ENCODE peak calls at places on chromosomes 2 and 18, in six cellular contexts. I is T-cell; G is activated CD4-positive, alpha-beta T cell treated with anti-CD3 and anti-CD28 coated beads for 36 hours; K is stimulated activated effector memory CD8-positive, alpha-beta T cell treated with anti-CD3 and anti-CD28 coated beads, Interleukin-12 subunit alpha, Interleukin-12 subunit beta, amount 100 ng/mL, for 72 hours; B is psoas muscle; C is thoracic aorta. Q is an unnamed sample.
A peak's percentile ranks its signal among the peaks of the same experiment; 100 is the strongest.

GRCh38 chr2:32805104-32806095 is 141.4 kb upstream of the LTBP1 start:
- ATAC-seq in B (no peak), C (no peak), I (no peak), K (peak; percentile 26), G (no peak), Q (no peak)

GRCh38 chr2:173898178-173898668 is 67.0 kb downstream of the SP3 start:
- ATAC-seq in C (no peak), I (no peak), K (peak; percentile 17), B (no peak), G (peak; percentile 21), Q (peak; percentile 47)

GRCh38 chr18:42092848-42093247 is 137.8 kb downstream of the PIK3C3 start:
- ATAC-seq in B (no peak), I (no peak), K (no peak), G (no peak), C (no peak), Q (no peak)

GRCh38 chr2:107711941-107712340 is 114.8 kb upstream of the RGPD4 start:
- ATAC-seq in G (no peak), I (no peak), C (no peak), K (no peak), B (no peak), Q (no peak)

GRCh38 chr2:184006998-184007397 is 591.3 kb upstream of the ZNF804A start:
- ATAC-seq in B (no peak), C (no peak), K (no peak), I (no peak), G (no peak), Q (no peak)

GRCh38 chr2:73069855-73070650 is 1.5 kb downstream of the SFXN5 start:
- ATAC-seq in I (no peak), G (no peak), B (no peak), C (no peak), K (no peak), Q (no peak)

GRCh38 chr2:176101216-176101845 is 1.7 kb downstream of the HOXD12 start:
- ATAC-seq in C (no peak), K (no peak), I (no peak), B (no peak), G (no peak), Q (no peak)

GRCh38 chr2:157971702-157972101 is 95.6 kb upstream of the ACVR1 start:
- ATAC-seq in C (no peak), B (no peak), G (no peak), K (no peak), I (no peak), Q (no peak)

GRCh38 chr2:119674711-119675500 is 4.1 kb upstream of the TMEM177 start:
- ATAC-seq in G (no peak), C (no peak), K (no peak), I (no peak), B (no peak), Q (no peak)

GRCh38 chr2:201928363-201928762 is 105.3 kb upstream of the FZD7 start:
- ATAC-seq in G (no peak), I (no peak), K (no peak), B (no peak), C (no peak), Q (no peak)

Q was measured in activated T-helper 17 cell treated with anti-CD3 and anti-CD28 coated beads, Interleukin-2, amount 50 U/mL, for 72 hours.